ENCODE peak calls at places on chromosomes 16 and 17, in four cellular contexts. S, X, H and Z are unnamed samples. For H3K4me1 and H3K9me3, the result is how much of the 10 kb centered on the place peaks cover.

GRCh38 chr16:31179747-31180458 is at the start of gene FUS:
- DNase-seq in S (peak), X (peak), H (peak), Z (peak)

GRCh38 chr16:67969286-67970039 is 1.0 kb upstream of the SLC12A4 start:
- DNase-seq in S (no peak), X (no peak), H (no peak), Z (no peak)

GRCh38 chr16:85430523-85431381 is 182.4 kb upstream of the GSE1 start:
- DNase-seq in X (peak), S (peak), H (peak), Z (no peak)

GRCh38 chr17:64336760-64337413 is 53.8 kb downstream of the PECAM1 start:
- DNase-seq in S (no peak), X (no peak), H (no peak), Z (no peak)

GRCh38 chr17:68533887-68534700 is 21.9 kb downstream of the PRKAR1A start:
- DNase-seq in H (no peak), S (no peak), X (no peak), Z (peak)

GRCh38 chr17:44314869-44315661 is 6.7 kb downstream of the RUNDC3A start:
- DNase-seq in H (peak), X (no peak), S (no peak), Z (no peak)

GRCh38 chr17:67656494-67657203 is 61.1 kb upstream of the NOL11 start:
- DNase-seq in H (no peak), S (no peak), X (no peak), Z (no peak)

GRCh38 chr17:47978324-47978723 is 7.4 kb downstream of the CDK5RAP3 start:
- DNase-seq in H (peak), S (no peak), X (peak), Z (peak)

GRCh38 chr17:7347630-7348477 is 4.1 kb upstream of the KCTD11 start:
- DNase-seq in X (no peak), H (no peak), S (no peak), Z (no peak)

GRCh38 chr17:5619088-5619740 is 34.9 kb upstream of the NLRP1 start:
- DNase-seq in X (no peak), S (no peak), H (no peak), Z (no peak)

GRCh38 chr16:24041834-24042631 is 206.2 kb downstream of the PRKCB start:
- DNase-seq in S (no peak), X (no peak), H (peak), Z (peak)

GRCh38 chr17:76997981-76998531 is 129.9 kb downstream of the MGAT5B start:
- DNase-seq in H (no peak), X (peak), S (no peak), Z (peak)

GRCh38 chr16:4370570-4371480 is 823 bp upstream of the VASN start:
- DNase-seq in X (peak), S (no peak), H (no peak), Z (peak)

GRCh38 chr17:13209091-13209490 is 191.3 kb upstream of the ELAC2 start:
- DNase-seq in S (no peak), H (no peak), X (no peak), Z (no peak)

GRCh38 chr17:36686123-36686669 is 84.8 kb downstream of the MRM1 start:
- DNase-seq in H (no peak), S (peak), X (peak), Z (peak)

GRCh38 chr17:77444653-77445029 is 303.9 kb downstream of the SEC14L1 start:
- DNase-seq in S (no peak), X (no peak), H (no peak), Z (peak)

GRCh38 chr17:34711646-34712045 is 132.3 kb downstream of the TMEM132E start:
- DNase-seq in X (no peak), H (no peak), S (no peak), Z (no peak)

GRCh38 chr17:58207451-58207850 is 11.6 kb downstream of the MKS1 start:
- DNase-seq in X (no peak), H (no peak), S (no peak), Z (no peak)

GRCh38 chr16:72983728-72984350 is 64.1 kb downstream of the ZFHX3 start:
- DNase-seq in H (no peak), X (no peak), S (peak), Z (no peak)

GRCh38 chr16:3623642-3624041 is 12.2 kb upstream of the SLX4 start:
- DNase-seq in S (no peak), X (no peak), H (no peak), Z (no peak)

GRCh38 chr17:80864751-80865150 is 126.9 kb upstream of the CHMP6 start:
- DNase-seq in H (no peak), X (peak), S (peak), Z (no peak)

GRCh38 chr17:58330997-58331814 is 2.6 kb upstream of the TSPOAP1 start:
- DNase-seq in H (no peak), S (no peak), X (peak), Z (no peak)

GRCh38 chr17:29577778-29578211 is 9.3 kb downstream of the TP53I13 start:
- DNase-seq in S (no peak), X (peak), H (no peak), Z (no peak)

GRCh38 chr17:64134216-64134970 is 4.4 kb upstream of the ERN1 start:
- DNase-seq in X (no peak), H (no peak), S (no peak), Z (no peak)

GRCh38 chr16:5916711-5917191 is 819.2 kb upstream of the EEF2KMT start:
- DNase-seq in X (no peak), H (no peak), S (no peak), Z (no peak)

GRCh38 chr16:1791943-1792812 is 1.3 kb downstream of the IGFALS start:
- DNase-seq in S (peak), H (no peak), X (peak), Z (no peak)

GRCh38 chr17:7258731-7259554 is 3.3 kb downstream of the CLDN7 start:
- DNase-seq in X (no peak), S (no peak), H (no peak), Z (no peak)

GRCh38 chr17:9928601-9929341 is 23.7 kb upstream of the RCVRN start:
- DNase-seq in H (peak), S (no peak), X (no peak), Z (peak)

GRCh38 chr17:68511254-68511670 is 968 bp upstream of the PRKAR1A start:
- DNase-seq in X (no peak), H (no peak), S (no peak), Z (no peak)

GRCh38 chr17:5291683-5292082 is 9.6 kb downstream of the RABEP1 start:
- DNase-seq in X (no peak), H (no peak), S (no peak), Z (no peak)

GRCh38 chr16:81483064-81483969 is 38.7 kb downstream of the CMIP start:
- DNase-seq in X (no peak), H (no peak), S (no peak), Z (no peak)

GRCh38 chr17:48510761-48511604 is 19.8 kb downstream of the HOXB1 start:
- DNase-seq in S (no peak), H (no peak), X (no peak), Z (no peak)

GRCh38 chr16:23119570-23119969 is 29.7 kb downstream of the USP31 start:
- DNase-seq in H (no peak), S (no peak), X (no peak), Z (no peak)

GRCh38 chr16:17252064-17252463 is 218.7 kb downstream of the XYLT1 start:
- DNase-seq in H (no peak), X (no peak), S (no peak), Z (no peak)

GRCh38 chr16:62638964-62639861 is 603.0 kb upstream of the CDH8 start:
- DNase-seq in X (no peak), H (no peak), S (no peak), Z (no peak)

GRCh38 chr17:74464730-74465377 is 1.6 kb upstream of the CD300A start:
- DNase-seq in S (no peak), H (no peak), X (no peak), Z (no peak)
- H3K4me1 ChIP-seq in S (under half), H (under half), X (under half), Z (under half)

DNA sequence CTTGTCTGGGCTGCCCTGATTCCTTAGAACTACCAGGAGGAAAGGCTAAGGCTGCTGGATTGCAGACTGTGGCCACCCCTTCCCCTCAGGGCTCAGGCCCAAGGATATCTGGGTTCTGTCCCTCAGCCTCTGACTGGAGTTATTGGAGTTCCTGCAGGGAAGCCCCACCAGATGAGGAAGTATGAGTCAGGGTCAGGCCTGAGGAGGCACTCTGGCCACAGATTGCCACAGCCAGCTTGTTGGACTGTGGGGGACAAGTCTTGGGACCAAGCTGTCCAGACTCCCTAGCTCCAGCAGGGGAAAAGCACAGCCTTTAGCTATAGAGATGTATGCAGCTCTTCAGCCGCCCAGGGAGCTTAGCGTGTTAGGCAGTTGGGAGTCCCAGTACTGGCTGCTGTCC is 381.9 kb upstream of the TOM1L1 start:
- DNase-seq in S (no peak), X (peak), H (no peak), Z (no peak)
- H3K4me3 ChIP-seq in S (no peak), X (no peak), H (no peak), Z (no peak)

GRCh38 chr17:22233382-22233781 is 541.1 kb downstream of the KCNJ18 start:
- DNase-seq in X (no peak), H (no peak), S (no peak), Z (no peak)
- H3K9me3 ChIP-seq in X (under half), H (under half), S (under half), Z (under half)

GRCh38 chr17:69764137-69764536 is 310.9 kb upstream of the KCNJ16 start:
- DNase-seq in X (no peak), H (no peak), S (no peak), Z (no peak)

GRCh38 chr17:69763503-69763902 is 311.5 kb upstream of the KCNJ16 start:
- DNase-seq in X (no peak), H (peak), S (no peak), Z (peak)

GRCh38 chr17:69773081-69773480 is 301.9 kb upstream of the KCNJ16 start:
- DNase-seq in X (no peak), S (no peak), H (no peak), Z (no peak)

DNA sequence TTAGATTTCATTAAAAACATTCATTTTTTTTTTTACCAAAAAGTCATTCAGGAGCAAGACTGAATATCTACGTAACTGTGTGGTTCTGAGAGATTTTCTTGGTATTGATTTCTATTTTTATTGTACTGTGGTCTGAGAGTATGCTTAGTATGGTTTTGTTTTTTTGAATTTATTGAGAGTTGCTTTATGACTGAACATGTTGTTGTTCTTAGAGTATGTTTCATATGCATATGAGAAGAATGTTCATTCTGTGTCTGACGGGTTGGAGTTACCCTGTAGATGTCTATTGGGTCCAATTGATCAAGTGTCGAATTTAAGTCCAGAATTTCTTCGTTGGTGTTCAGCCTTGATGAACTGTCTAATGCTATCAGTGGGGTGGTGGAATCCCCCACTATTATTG is 306.0 kb upstream of the KCNJ16 start:
- DNase-seq in H (no peak), S (no peak), X (no peak), Z (no peak)
- H3K4me1 ChIP-seq in H (under half), S (under half), X (under half), Z (under half)

DNA sequence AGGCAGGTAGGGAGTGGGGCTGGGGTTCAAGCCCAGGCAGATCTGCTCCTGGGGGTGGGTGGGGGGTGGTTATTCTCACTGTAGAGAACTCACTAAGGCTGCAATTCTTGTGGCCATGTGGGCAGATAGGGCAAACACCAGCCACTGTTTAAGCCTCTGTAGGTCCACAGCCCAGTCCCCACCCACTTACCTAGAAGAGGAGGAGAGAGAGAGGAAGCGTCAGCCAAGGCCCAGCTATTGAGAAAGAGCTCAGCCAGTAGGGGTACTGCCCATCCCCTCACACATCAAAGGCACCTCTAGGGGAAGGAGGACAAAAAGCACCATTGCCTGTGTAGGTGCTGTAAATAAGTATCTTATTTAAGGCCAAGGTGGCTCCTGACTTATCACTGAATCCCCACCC is 12.9 kb downstream of the KRT16 start:
- DNase-seq in H (no peak), S (no peak), X (no peak), Z (no peak)
- H3K4me3 ChIP-seq in H (no peak), S (no peak), X (no peak), Z (no peak)

GRCh38 chr16:35731341-35732040 is 2272.1 kb downstream of the TP53TG3F start:
- DNase-seq in S (no peak), X (no peak), H (no peak), Z (no peak)

GRCh38 chr16:35730251-35730650 is 2270.8 kb downstream of the TP53TG3F start:
- DNase-seq in X (no peak), S (no peak), H (no peak), Z (no peak)

GRCh38 chr16:35724551-35724950 is 2265.1 kb downstream of the TP53TG3F start:
- DNase-seq in S (no peak), H (no peak), X (no peak), Z (no peak)

DNA sequence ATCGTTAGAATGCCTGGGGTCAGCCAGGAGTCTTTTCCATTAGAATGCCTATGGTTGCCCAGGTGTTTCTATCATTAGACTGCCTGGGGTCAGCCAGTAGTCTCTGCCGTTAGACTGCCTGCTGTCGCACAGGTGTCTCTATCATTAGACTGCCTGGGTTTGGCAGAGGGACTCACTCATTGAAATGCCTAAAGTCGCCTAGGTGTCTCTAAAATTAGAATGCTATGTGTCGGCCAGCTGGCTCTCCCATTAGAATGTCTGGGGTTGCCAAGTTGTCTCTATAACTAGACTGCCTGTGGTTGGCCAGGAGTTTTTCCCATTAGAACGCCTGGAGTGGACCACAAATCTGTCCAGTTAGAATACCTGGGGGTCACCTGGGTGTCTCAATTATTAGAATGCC is 2266.5 kb downstream of the TP53TG3F start:
- DNase-seq in X (no peak), H (no peak), S (no peak), Z (no peak)
- H3K9me3 ChIP-seq in X (under half), H (under half), S (under half), Z (under half)

GRCh38 chr17:915416-916201 is 64.0 kb downstream of the NXN start:
- DNase-seq in S (no peak), H (peak), X (no peak), Z (no peak)

GRCh38 chr17:918102-918740 is 61.4 kb downstream of the NXN start:
- DNase-seq in X (no peak), S (no peak), H (no peak), Z (no peak)

GRCh38 chr17:913207-913606 is 66.4 kb downstream of the NXN start:
- DNase-seq in S (no peak), H (no peak), X (no peak), Z (no peak)

GRCh38 chr17:917391-917811 is 62.2 kb downstream of the NXN start:
- DNase-seq in S (no peak), X (peak), H (no peak), Z (no peak)

GRCh38 chr17:916315-916714 is 63.3 kb downstream of the NXN start:
- DNase-seq in X (no peak), S (no peak), H (no peak), Z (no peak)
- H3K4me1 ChIP-seq in X (under half), S (under half), H (under half), Z (under half)

GRCh38 chr17:79707931-79708891 is 22.5 kb upstream of the ENPP7 start:
- DNase-seq in X (no peak), S (no peak), H (peak), Z (peak)
- H3K4me3 ChIP-seq in X (no peak), S (no peak), H (no peak), Z (no peak)